ENCODE peak calls at places on chromosomes 12 and 14, in five cellular contexts. One of them, this sample, is unnamed.

GRCh38 chr12:117583677-117584076 is 222.3 kb upstream of the NOS1 start:
- DNase-seq in H1: no peak
- DNase-seq in neuronal stem cell: no peak
- DNase-seq in mesenchymal stem cell: no peak
- DNase-seq in trophoblast cell: no peak
- DNase-seq in this sample: peak

GRCh38 chr14:99654235-99655000 is 9.5 kb downstream of the HHIPL1 start:
- DNase-seq in H1: no peak
- DNase-seq in trophoblast cell: peak
- DNase-seq in neuronal stem cell: no peak
- DNase-seq in mesenchymal stem cell: peak
- DNase-seq in this sample: no peak

GRCh38 chr14:53510281-53510912 is 357.3 kb upstream of the DDHD1 start:
- DNase-seq in mesenchymal stem cell: no peak
- DNase-seq in H1: no peak
- DNase-seq in neuronal stem cell: no peak
- DNase-seq in trophoblast cell: no peak
- DNase-seq in this sample: no peak

GRCh38 chr14:103067231-103067954 is 10.0 kb upstream of the CDC42BPB start:
- DNase-seq in trophoblast cell: peak
- DNase-seq in mesenchymal stem cell: peak
- DNase-seq in neuronal stem cell: no peak
- DNase-seq in H1: no peak
- DNase-seq in this sample: no peak

GRCh38 chr12:32115404-32116104 is 8.9 kb downstream of the BICD1 start:
- DNase-seq in trophoblast cell: no peak
- DNase-seq in mesenchymal stem cell: peak
- DNase-seq in H1: no peak
- DNase-seq in neuronal stem cell: no peak
- DNase-seq in this sample: peak

GRCh38 chr14:100890451-100890850 is 13.1 kb downstream of the RTL1 start:
- DNase-seq in mesenchymal stem cell: no peak
- DNase-seq in neuronal stem cell: no peak
- DNase-seq in H1: no peak
- DNase-seq in trophoblast cell: no peak
- DNase-seq in this sample: no peak

GRCh38 chr14:31949709-31950108 is 127.4 kb upstream of the ARHGAP5 start:
- DNase-seq in H1: no peak
- DNase-seq in neuronal stem cell: no peak
- DNase-seq in trophoblast cell: peak
- DNase-seq in mesenchymal stem cell: peak
- DNase-seq in this sample: no peak

GRCh38 chr14:94051115-94051514 is 25.0 kb downstream of the OTUB2 start:
- DNase-seq in trophoblast cell: no peak
- DNase-seq in neuronal stem cell: no peak
- DNase-seq in mesenchymal stem cell: peak
- DNase-seq in H1: no peak
- DNase-seq in this sample: peak

GRCh38 chr14:70033561-70033960 is 154.3 kb downstream of the SMOC1 start:
- DNase-seq in H1: no peak
- DNase-seq in neuronal stem cell: no peak
- DNase-seq in trophoblast cell: no peak
- DNase-seq in mesenchymal stem cell: no peak
- DNase-seq in this sample: no peak

GRCh38 chr12:116794725-116795124 is 56.6 kb downstream of the RNFT2 start:
- DNase-seq in mesenchymal stem cell: no peak
- DNase-seq in neuronal stem cell: no peak
- DNase-seq in trophoblast cell: no peak
- DNase-seq in H1: no peak
- DNase-seq in this sample: no peak

GRCh38 chr14:20400965-20401593 is 12.2 kb downstream of the TEP1 start:
- DNase-seq in trophoblast cell: peak
- DNase-seq in H1: no peak
- DNase-seq in neuronal stem cell: no peak
- DNase-seq in mesenchymal stem cell: no peak
- DNase-seq in this sample: no peak

GRCh38 chr12:58034311-58034710 is 92.9 kb downstream of the ATP23 start:
- DNase-seq in trophoblast cell: no peak
- DNase-seq in H1: no peak
- DNase-seq in mesenchymal stem cell: no peak
- DNase-seq in neuronal stem cell: no peak
- DNase-seq in this sample: no peak

GRCh38 chr14:56580317-56580711 is 716 bp downstream of the TMEM260 start:
- DNase-seq in mesenchymal stem cell: no peak
- DNase-seq in trophoblast cell: no peak
- DNase-seq in neuronal stem cell: no peak
- DNase-seq in H1: no peak
- DNase-seq in this sample: no peak

GRCh38 chr12:70549340-70550179 is 87.7 kb downstream of the PTPRB start:
- DNase-seq in H1: no peak
- DNase-seq in trophoblast cell: no peak
- DNase-seq in mesenchymal stem cell: no peak
- DNase-seq in neuronal stem cell: no peak
- DNase-seq in this sample: no peak

GRCh38 chr14:38116895-38117294 is 90.8 kb upstream of the SSTR1 start:
- DNase-seq in neuronal stem cell: no peak
- DNase-seq in H1: no peak
- DNase-seq in trophoblast cell: no peak
- DNase-seq in mesenchymal stem cell: no peak
- DNase-seq in this sample: no peak

GRCh38 chr14:22388669-22389625 is 200.1 kb downstream of the DAD1 start:
- DNase-seq in H1: no peak
- DNase-seq in trophoblast cell: no peak
- DNase-seq in neuronal stem cell: no peak
- DNase-seq in mesenchymal stem cell: peak
- DNase-seq in this sample: no peak

GRCh38 chr12:26666286-26666685 is 166.7 kb downstream of the ITPR2 start:
- DNase-seq in mesenchymal stem cell: peak
- DNase-seq in neuronal stem cell: no peak
- DNase-seq in H1: no peak
- DNase-seq in trophoblast cell: peak
- DNase-seq in this sample: no peak

GRCh38 chr14:97390031-97390729 is 593.0 kb downstream of the VRK1 start:
- DNase-seq in H1: no peak
- DNase-seq in trophoblast cell: no peak
- DNase-seq in neuronal stem cell: no peak
- DNase-seq in mesenchymal stem cell: no peak
- DNase-seq in this sample: no peak

GRCh38 chr14:101080922-101081593 is 177.5 kb upstream of the RTL1 start:
- DNase-seq in mesenchymal stem cell: no peak
- DNase-seq in trophoblast cell: no peak
- DNase-seq in H1: no peak
- DNase-seq in neuronal stem cell: no peak
- DNase-seq in this sample: no peak

GRCh38 chr14:61491224-61491623 is 169.8 kb downstream of the PRKCH start:
- DNase-seq in neuronal stem cell: no peak
- DNase-seq in mesenchymal stem cell: no peak
- DNase-seq in H1: no peak
- DNase-seq in trophoblast cell: no peak
- DNase-seq in this sample: no peak

GRCh38 chr14:61489527-61489926 is 168.1 kb downstream of the PRKCH start:
- DNase-seq in neuronal stem cell: no peak
- DNase-seq in H1: no peak
- DNase-seq in trophoblast cell: no peak
- DNase-seq in mesenchymal stem cell: no peak
- DNase-seq in this sample: no peak

GRCh38 chr14:61489002-61489401 is 167.6 kb downstream of the PRKCH start:
- DNase-seq in trophoblast cell: no peak
- DNase-seq in H1: no peak
- DNase-seq in mesenchymal stem cell: no peak
- DNase-seq in neuronal stem cell: no peak
- DNase-seq in this sample: no peak

GRCh38 chr14:61488417-61488816 is 167.0 kb downstream of the PRKCH start:
- DNase-seq in trophoblast cell: no peak
- DNase-seq in H1: no peak
- DNase-seq in mesenchymal stem cell: no peak
- DNase-seq in neuronal stem cell: no peak
- DNase-seq in this sample: no peak

DNA sequence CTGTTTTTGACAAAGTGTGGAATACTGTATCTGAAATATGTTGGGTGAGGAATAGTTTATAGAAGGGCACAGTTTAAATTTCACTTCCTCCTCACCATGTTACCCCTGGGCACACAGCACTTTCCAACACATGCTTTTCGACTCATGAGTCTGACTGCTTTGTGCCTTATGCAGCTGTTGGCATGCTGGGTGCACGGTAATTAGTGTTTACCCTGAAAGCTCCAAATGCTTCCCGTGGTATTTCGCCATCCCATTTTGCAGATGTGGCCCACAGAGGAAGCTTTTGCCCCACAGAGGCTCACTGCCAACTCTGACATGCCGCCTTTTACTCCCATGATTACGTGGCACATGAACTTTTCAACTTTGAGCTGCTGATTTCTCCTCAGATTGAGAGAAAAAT is 168.6 kb downstream of the PRKCH start:
- DNase-seq in mesenchymal stem cell: no peak
- DNase-seq in neuronal stem cell: no peak
- DNase-seq in H1: no peak
- DNase-seq in trophoblast cell: peak
- DNase-seq in this sample: no peak
- H3K14ac ChIP-seq in mesenchymal stem cell: no peak
- H3K14ac ChIP-seq in neuronal stem cell: no peak
- H3K14ac ChIP-seq in H1: no peak
- H3K14ac ChIP-seq in trophoblast cell: no peak
- H3K14ac ChIP-seq in this sample: no peak

GRCh38 chr12:25598956-25599355 is 45.9 kb upstream of the LMNTD1 start:
- DNase-seq in mesenchymal stem cell: no peak
- DNase-seq in trophoblast cell: no peak
- DNase-seq in neuronal stem cell: no peak
- DNase-seq in H1: no peak
- DNase-seq in this sample: no peak
- H2BK12ac ChIP-seq in mesenchymal stem cell: no peak
- H2BK12ac ChIP-seq in trophoblast cell: no peak
- H2BK12ac ChIP-seq in neuronal stem cell: no peak
- H2BK12ac ChIP-seq in H1: no peak
- H2BK12ac ChIP-seq in this sample: no peak

DNA sequence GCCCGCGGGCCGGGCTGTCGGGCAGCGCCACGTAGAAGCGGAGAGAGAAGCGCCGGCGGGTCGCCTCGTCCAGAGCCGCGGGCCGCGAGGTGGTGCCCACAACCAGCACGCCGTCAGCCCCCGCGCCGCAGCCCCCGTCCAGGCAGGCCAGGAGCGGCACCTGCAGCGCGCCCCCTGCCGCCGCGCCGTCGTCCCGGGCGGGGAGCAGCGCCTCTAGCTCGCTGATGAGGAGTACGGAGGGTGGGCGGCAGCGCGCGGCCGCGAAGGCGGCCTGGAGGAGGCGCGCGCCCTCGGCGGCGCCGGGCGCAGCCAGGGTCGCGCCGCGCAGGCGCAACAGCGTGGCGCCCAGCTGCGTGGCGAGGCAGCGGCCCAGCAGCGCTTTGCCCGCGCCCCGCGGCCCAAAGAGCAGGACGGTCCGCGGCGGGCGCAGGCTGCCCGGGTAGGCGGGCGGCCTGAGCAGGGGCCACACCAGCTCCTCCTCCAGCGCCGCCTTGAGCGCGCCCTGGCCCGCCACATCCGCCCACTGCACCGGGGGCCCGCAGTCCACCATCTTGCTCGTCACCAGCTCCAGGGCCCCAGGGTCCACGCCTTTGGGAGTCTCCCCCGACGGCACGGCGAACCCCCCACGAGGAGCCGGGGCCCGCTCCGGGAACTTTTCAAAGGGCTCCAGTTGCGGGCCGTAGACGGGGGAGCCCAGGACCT is 27.6 kb downstream of the FIGNL2 start:
- DNase-seq in H1: peak
- DNase-seq in trophoblast cell: no peak
- DNase-seq in mesenchymal stem cell: no peak
- DNase-seq in neuronal stem cell: peak
- DNase-seq in this sample: peak
- H4K91ac ChIP-seq in H1: no peak
- H4K91ac ChIP-seq in trophoblast cell: no peak
- H4K91ac ChIP-seq in mesenchymal stem cell: peak
- H4K91ac ChIP-seq in neuronal stem cell: no peak
- H4K91ac ChIP-seq in this sample: no peak

GRCh38 chr14:50770586-50770985 is 60.4 kb downstream of the NIN start:
- DNase-seq in trophoblast cell: no peak
- DNase-seq in mesenchymal stem cell: no peak
- DNase-seq in H1: no peak
- DNase-seq in neuronal stem cell: no peak
- DNase-seq in this sample: no peak

GRCh38 chr14:50768220-50768619 is 62.7 kb downstream of the NIN start:
- DNase-seq in H1: no peak
- DNase-seq in mesenchymal stem cell: no peak
- DNase-seq in trophoblast cell: no peak
- DNase-seq in neuronal stem cell: no peak
- DNase-seq in this sample: no peak

GRCh38 chr14:50769893-50770500 is 61.0 kb downstream of the NIN start:
- DNase-seq in neuronal stem cell: no peak
- DNase-seq in mesenchymal stem cell: no peak
- DNase-seq in H1: no peak
- DNase-seq in trophoblast cell: no peak
- DNase-seq in this sample: no peak

GRCh38 chr14:50766338-50766886 is 64.5 kb downstream of the NIN start:
- DNase-seq in H1: no peak
- DNase-seq in neuronal stem cell: no peak
- DNase-seq in mesenchymal stem cell: peak
- DNase-seq in trophoblast cell: no peak
- DNase-seq in this sample: no peak

DNA sequence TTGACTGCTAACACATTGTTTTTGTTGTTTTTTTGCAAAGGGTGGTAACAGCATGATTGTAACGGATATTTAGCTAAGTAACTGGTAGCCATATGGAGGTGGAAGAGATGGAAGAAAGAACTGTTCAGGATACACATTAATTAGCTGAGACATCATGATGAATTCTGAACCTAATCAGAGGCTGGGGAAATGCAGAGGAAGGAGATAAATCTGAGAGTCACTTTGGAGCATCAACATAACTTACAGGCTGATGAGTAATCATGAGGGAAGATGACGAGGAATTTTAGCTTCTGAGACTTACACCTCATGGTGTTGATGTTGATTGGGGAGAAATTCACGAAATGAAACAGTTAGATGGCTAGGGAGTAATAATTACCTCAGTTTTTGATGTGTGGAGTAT is 62.3 kb downstream of the NIN start:
- DNase-seq in mesenchymal stem cell: peak
- DNase-seq in neuronal stem cell: no peak
- DNase-seq in H1: no peak
- DNase-seq in trophoblast cell: no peak
- DNase-seq in this sample: no peak
- H3K14ac ChIP-seq in mesenchymal stem cell: no peak
- H3K14ac ChIP-seq in neuronal stem cell: no peak
- H3K14ac ChIP-seq in H1: no peak
- H3K14ac ChIP-seq in trophoblast cell: no peak
- H3K14ac ChIP-seq in this sample: no peak